ENCODE peak calls at places on chromosomes 13 and 19, in eight cellular contexts. O is NCI-H1105 treated with DMSO at 0.1 percent for 48 hours; N is M059J; Y is COR-L47; W is NCI-H2081 treated with DMSO at 0.1 percent for 48 hours; S is stimulated activated CD4-positive, alpha-beta T cell treated with anti-CD3 and anti-CD28 coated beads, Interleukin-4, amount 100 ng/mL, for 48 hours; Q is CD8-positive, alpha-beta T cell; L is left lung. A is an unnamed sample.
A peak's percentile ranks its signal among the peaks of the same experiment; 100 is the strongest.

GRCh38 chr13:24005711-24006281 is 108.5 kb upstream of the C1QTNF9B start:
- DNase-seq in O (no peak), N (no peak), Y (no peak), W (no peak), S (no peak), Q (no peak), L (no peak), A (no peak)

GRCh38 chr13:60351326-60351725 is 45.7 kb upstream of the TDRD3 start:
- DNase-seq in O (no peak), N (peak; percentile 64), Y (no peak), W (no peak), S (no peak), Q (no peak), L (no peak), A (peak; percentile 48)

GRCh38 chr13:20967340-20967739 is 64.8 kb upstream of the XPO4 start:
- DNase-seq in O (no peak), N (no peak), Y (no peak), W (no peak), S (no peak), Q (no peak), L (no peak), A (no peak)

GRCh38 chr19:4712771-4713170 is 10.9 kb downstream of the DPP9 start:
- DNase-seq in O (no peak), N (no peak), Y (no peak), W (no peak), S (no peak), Q (no peak), L (no peak), A (no peak)

GRCh38 chr13:93249259-93249917 is 22.8 kb downstream of the GPC6 start:
- DNase-seq in O (no peak), N (peak; percentile 86), Y (no peak), W (no peak), S (no peak), Q (no peak), L (no peak), A (peak; percentile 57)

GRCh38 chr13:107322228-107322627 is 754.3 kb upstream of the ARGLU1 start:
- DNase-seq in O (no peak), N (no peak), Y (no peak), W (no peak), S (no peak), Q (no peak), L (no peak), A (no peak)

GRCh38 chr19:13347351-13347750 is 158.9 kb downstream of the CACNA1A start:
- DNase-seq in O (no peak), N (no peak), Y (no peak), W (no peak), S (no peak), Q (no peak), L (no peak), A (no peak)

GRCh38 chr13:110477711-110478245 is 83.7 kb downstream of the RAB20 start:
- DNase-seq in O (no peak), N (no peak), Y (no peak), W (no peak), S (no peak), Q (no peak), L (no peak), A (no peak)

GRCh38 chr13:53201454-53202225 is 173.0 kb downstream of the OLFM4 start:
- DNase-seq in O (no peak), N (no peak), Y (no peak), W (no peak), S (no peak), Q (no peak), L (peak; percentile 79), A (peak; percentile 51)

GRCh38 chr13:102799544-102800144 is 725 bp downstream of the BIVM start:
- DNase-seq in O (peak; percentile 41), N (peak; percentile 29), Y (peak; percentile 23), W (no peak), S (no peak), Q (peak; percentile 1), L (peak; percentile 83), A (peak; percentile 51)

GRCh38 chr13:36297600-36298338 is at the start of gene CCDC169:
- DNase-seq in O (peak; percentile 50), N (peak; percentile 73), Y (no peak), W (no peak), S (peak; percentile 58), Q (peak; percentile 24), L (peak; percentile 95), A (peak; percentile 84)

GRCh38 chr13:82206241-82206640 is 1676.0 kb downstream of the SLITRK1 start:
- DNase-seq in O (no peak), N (no peak), Y (no peak), W (no peak), S (no peak), Q (no peak), L (peak; percentile 46), A (no peak)

A was measured in AG20443.